ENCODE peak calls at places on chromosomes 1 and 21, in five cellular contexts. W is fibroblast of lung; N is type B pancreatic cell; M is activated naive CD8-positive, alpha-beta T cell treated with anti-CD3 and anti-CD28 coated beads, Interleukin-2, amount 50 U/mL, for 24 hours; T is T-helper 17 cell. H is an unnamed sample.

GRCh38 chr1:173802961-173803360 is 21.5 kb upstream of the DARS2 start:
- DNase-seq in M (no peak), W (no peak), N (no peak), T (no peak), H (no peak)

GRCh38 chr1:47388548-47389238 is 27.4 kb upstream of the FOXE3 start:
- DNase-seq in N (no peak), T (no peak), M (peak), W (peak), H (peak)

GRCh38 chr1:174072546-174072945 is 50.4 kb upstream of the RC3H1 start:
- DNase-seq in W (no peak), T (no peak), N (no peak), M (no peak), H (no peak)

GRCh38 chr21:41086551-41086950 is 81.4 kb upstream of the BACE2 start:
- DNase-seq in W (no peak), N (no peak), M (no peak), T (no peak), H (peak)

GRCh38 chr1:8625981-8626898 is 191.2 kb downstream of the RERE start:
- DNase-seq in W (peak), T (no peak), M (no peak), N (no peak), H (no peak)

GRCh38 chr1:185483647-185484450 is 166.8 kb upstream of the IVNS1ABP start:
- DNase-seq in T (no peak), W (peak), N (no peak), M (no peak), H (peak)

GRCh38 chr1:225533238-225533637 is 105.4 kb upstream of the LBR start:
- DNase-seq in M (no peak), N (no peak), W (no peak), T (no peak), H (no peak)

GRCh38 chr1:153711006-153711405 is 16.8 kb upstream of the INTS3 start:
- DNase-seq in T (no peak), N (no peak), M (no peak), W (no peak), H (no peak)

GRCh38 chr1:43952731-43953350 is 6.1 kb downstream of the IPO13 start:
- DNase-seq in M (no peak), W (no peak), N (no peak), T (no peak), H (no peak)

GRCh38 chr1:181660621-181661020 is 177.3 kb downstream of the CACNA1E start:
- DNase-seq in T (no peak), N (no peak), M (no peak), W (peak), H (no peak)

GRCh38 chr1:90133133-90133532 is 138.2 kb downstream of the ZNF326 start:
- DNase-seq in W (peak), M (no peak), N (no peak), T (no peak), H (peak)

GRCh38 chr21:44962481-44962966 is 22.7 kb downstream of the SLX9 start:
- DNase-seq in T (no peak), W (peak), N (no peak), M (no peak), H (no peak)

GRCh38 chr1:36880155-36881070 is 153.9 kb downstream of the GRIK3 start:
- DNase-seq in M (no peak), W (no peak), N (peak), T (no peak), H (no peak)

GRCh38 chr1:243520831-243521230 is 265.0 kb downstream of the SDCCAG8 start:
- DNase-seq in T (no peak), M (no peak), W (peak), N (no peak), H (no peak)

GRCh38 chr1:6317101-6317760 is 56.3 kb upstream of the GPR153 start:
- DNase-seq in N (no peak), W (peak), M (no peak), T (no peak), H (no peak)

GRCh38 chr1:208499021-208499420 is 254.8 kb upstream of the PLXNA2 start:
- DNase-seq in M (no peak), W (no peak), N (no peak), T (no peak), H (no peak)

GRCh38 chr1:177659259-177659658 is 310.6 kb downstream of the SEC16B start:
- DNase-seq in N (no peak), T (no peak), W (no peak), M (no peak), H (no peak)

GRCh38 chr1:31782766-31783410 is 18.7 kb upstream of the ADGRB2 start:
- DNase-seq in M (no peak), N (no peak), W (no peak), T (no peak), H (no peak)

GRCh38 chr1:42788021-42788420 is 3.2 kb downstream of the TMEM269 start:
- DNase-seq in T (no peak), W (no peak), M (no peak), N (no peak), H (no peak)

GRCh38 chr1:6275826-6276764 is 15.2 kb upstream of the GPR153 start:
- DNase-seq in W (peak), M (no peak), T (no peak), N (no peak), H (peak)

GRCh38 chr1:110749960-110750359 is 75.2 kb upstream of the KCNA3 start:
- DNase-seq in M (no peak), W (no peak), N (no peak), T (no peak), H (no peak)

GRCh38 chr1:165444897-165445370 is at the start of gene RXRG:
- DNase-seq in N (no peak), W (no peak), M (peak), T (no peak), H (peak)

GRCh38 chr1:71049951-71050598 is 2.5 kb upstream of the PTGER3 start:
- DNase-seq in T (no peak), W (peak), M (no peak), N (no peak), H (peak)

H was measured in A673.